ENCODE peak calls at places on chromosomes 4 and X, in nine cellular contexts. One of them, this sample, is unnamed.

GRCh38 chrX:141176586-141177451 is at the start of gene LDOC1:
- DNase-seq in stomach: peak; percentile 73
- DNase-seq in prostate gland: peak; percentile 67
- DNase-seq in stimulated activated CD8-positive, alpha-beta memory T cell treated with anti-CD3 and anti-CD28 coated beads, Interleukin-4, amount 100 ng/mL, for 4 hours: peak; percentile 32
- DNase-seq in Calu3: no peak
- DNase-seq in T-helper 2 cell: peak; percentile 54
- DNase-seq in smooth muscle cell of the brain vasculature: peak; percentile 31
- DNase-seq in SJSA1: peak; percentile 69
- DNase-seq in immature natural killer cell: peak; percentile 76
- DNase-seq in this sample: peak; percentile 57

GRCh38 chr4:121050251-121050650 is 22.1 kb downstream of the NDNF start:
- DNase-seq in Calu3: no peak
- DNase-seq in stomach: no peak
- DNase-seq in immature natural killer cell: no peak
- DNase-seq in prostate gland: no peak
- DNase-seq in smooth muscle cell of the brain vasculature: peak; percentile 9
- DNase-seq in T-helper 2 cell: no peak
- DNase-seq in stimulated activated CD8-positive, alpha-beta memory T cell treated with anti-CD3 and anti-CD28 coated beads, Interleukin-4, amount 100 ng/mL, for 4 hours: no peak
- DNase-seq in SJSA1: no peak
- DNase-seq in this sample: no peak

GRCh38 chrX:133249659-133250058 is 31.5 kb upstream of the TFDP3 start:
- DNase-seq in stimulated activated CD8-positive, alpha-beta memory T cell treated with anti-CD3 and anti-CD28 coated beads, Interleukin-4, amount 100 ng/mL, for 4 hours: no peak
- DNase-seq in stomach: no peak
- DNase-seq in smooth muscle cell of the brain vasculature: no peak
- DNase-seq in prostate gland: no peak
- DNase-seq in Calu3: no peak
- DNase-seq in immature natural killer cell: no peak
- DNase-seq in T-helper 2 cell: no peak
- DNase-seq in SJSA1: no peak
- DNase-seq in this sample: no peak

GRCh38 chrX:1448793-1449580 is 3.7 kb downstream of the ASMTL start:
- DNase-seq in stomach: no peak
- DNase-seq in immature natural killer cell: no peak
- DNase-seq in prostate gland: no peak
- DNase-seq in SJSA1: peak; percentile 20
- DNase-seq in Calu3: no peak
- DNase-seq in smooth muscle cell of the brain vasculature: no peak
- DNase-seq in stimulated activated CD8-positive, alpha-beta memory T cell treated with anti-CD3 and anti-CD28 coated beads, Interleukin-4, amount 100 ng/mL, for 4 hours: no peak
- DNase-seq in T-helper 2 cell: no peak
- DNase-seq in this sample: no peak

GRCh38 chr4:73989928-73990327 is 1.9 kb upstream of the PPBP start:
- DNase-seq in T-helper 2 cell: no peak
- DNase-seq in stimulated activated CD8-positive, alpha-beta memory T cell treated with anti-CD3 and anti-CD28 coated beads, Interleukin-4, amount 100 ng/mL, for 4 hours: no peak
- DNase-seq in prostate gland: no peak
- DNase-seq in Calu3: no peak
- DNase-seq in stomach: no peak
- DNase-seq in SJSA1: no peak
- DNase-seq in immature natural killer cell: no peak
- DNase-seq in smooth muscle cell of the brain vasculature: no peak
- DNase-seq in this sample: no peak

GRCh38 chrX:122866527-122866926 is 317.6 kb upstream of the GRIA3 start:
- DNase-seq in Calu3: peak; percentile 2
- DNase-seq in stimulated activated CD8-positive, alpha-beta memory T cell treated with anti-CD3 and anti-CD28 coated beads, Interleukin-4, amount 100 ng/mL, for 4 hours: no peak
- DNase-seq in prostate gland: no peak
- DNase-seq in smooth muscle cell of the brain vasculature: no peak
- DNase-seq in immature natural killer cell: no peak
- DNase-seq in SJSA1: no peak
- DNase-seq in T-helper 2 cell: no peak
- DNase-seq in stomach: no peak
- DNase-seq in this sample: no peak

GRCh38 chr4:165398570-165398969 is 19.8 kb downstream of the CPE start:
- DNase-seq in SJSA1: no peak
- DNase-seq in T-helper 2 cell: no peak
- DNase-seq in immature natural killer cell: no peak
- DNase-seq in stomach: no peak
- DNase-seq in prostate gland: no peak
- DNase-seq in smooth muscle cell of the brain vasculature: no peak
- DNase-seq in Calu3: peak; percentile 4
- DNase-seq in stimulated activated CD8-positive, alpha-beta memory T cell treated with anti-CD3 and anti-CD28 coated beads, Interleukin-4, amount 100 ng/mL, for 4 hours: no peak
- DNase-seq in this sample: no peak

GRCh38 chr4:5956285-5957021 is 61.8 kb downstream of the C4orf50 start:
- DNase-seq in stimulated activated CD8-positive, alpha-beta memory T cell treated with anti-CD3 and anti-CD28 coated beads, Interleukin-4, amount 100 ng/mL, for 4 hours: no peak
- DNase-seq in stomach: peak; percentile 45
- DNase-seq in immature natural killer cell: no peak
- DNase-seq in prostate gland: no peak
- DNase-seq in SJSA1: no peak
- DNase-seq in Calu3: no peak
- DNase-seq in T-helper 2 cell: no peak
- DNase-seq in smooth muscle cell of the brain vasculature: no peak
- DNase-seq in this sample: no peak

GRCh38 chrX:153868576-153869472 is 17.1 kb downstream of the L1CAM start:
- DNase-seq in prostate gland: no peak
- DNase-seq in stomach: no peak
- DNase-seq in Calu3: no peak
- DNase-seq in immature natural killer cell: no peak
- DNase-seq in smooth muscle cell of the brain vasculature: no peak
- DNase-seq in SJSA1: no peak
- DNase-seq in stimulated activated CD8-positive, alpha-beta memory T cell treated with anti-CD3 and anti-CD28 coated beads, Interleukin-4, amount 100 ng/mL, for 4 hours: no peak
- DNase-seq in T-helper 2 cell: no peak
- DNase-seq in this sample: no peak

GRCh38 chr4:176927664-176928063 is 134.9 kb upstream of the VEGFC start:
- DNase-seq in prostate gland: no peak
- DNase-seq in T-helper 2 cell: no peak
- DNase-seq in stomach: no peak
- DNase-seq in smooth muscle cell of the brain vasculature: peak; percentile 47
- DNase-seq in immature natural killer cell: no peak
- DNase-seq in Calu3: no peak
- DNase-seq in stimulated activated CD8-positive, alpha-beta memory T cell treated with anti-CD3 and anti-CD28 coated beads, Interleukin-4, amount 100 ng/mL, for 4 hours: no peak
- DNase-seq in SJSA1: no peak
- DNase-seq in this sample: no peak

GRCh38 chrX:42546800-42547199 is 231.2 kb downstream of the PPP1R2C start:
- DNase-seq in T-helper 2 cell: no peak
- DNase-seq in smooth muscle cell of the brain vasculature: no peak
- DNase-seq in prostate gland: no peak
- DNase-seq in stimulated activated CD8-positive, alpha-beta memory T cell treated with anti-CD3 and anti-CD28 coated beads, Interleukin-4, amount 100 ng/mL, for 4 hours: no peak
- DNase-seq in SJSA1: no peak
- DNase-seq in Calu3: no peak
- DNase-seq in stomach: no peak
- DNase-seq in immature natural killer cell: no peak
- DNase-seq in this sample: no peak

GRCh38 chrX:110401142-110401541 is 42.5 kb downstream of the RTL9 start:
- DNase-seq in Calu3: no peak
- DNase-seq in prostate gland: no peak
- DNase-seq in T-helper 2 cell: no peak
- DNase-seq in immature natural killer cell: no peak
- DNase-seq in stimulated activated CD8-positive, alpha-beta memory T cell treated with anti-CD3 and anti-CD28 coated beads, Interleukin-4, amount 100 ng/mL, for 4 hours: no peak
- DNase-seq in stomach: no peak
- DNase-seq in smooth muscle cell of the brain vasculature: no peak
- DNase-seq in SJSA1: no peak
- DNase-seq in this sample: no peak

GRCh38 chr4:18722748-18723191 is 701.2 kb upstream of the LCORL start:
- DNase-seq in Calu3: no peak
- DNase-seq in SJSA1: no peak
- DNase-seq in immature natural killer cell: no peak
- DNase-seq in stomach: no peak
- DNase-seq in T-helper 2 cell: no peak
- DNase-seq in stimulated activated CD8-positive, alpha-beta memory T cell treated with anti-CD3 and anti-CD28 coated beads, Interleukin-4, amount 100 ng/mL, for 4 hours: no peak
- DNase-seq in prostate gland: no peak
- DNase-seq in smooth muscle cell of the brain vasculature: no peak
- DNase-seq in this sample: no peak

GRCh38 chrX:38539748-38540147 is 21.6 kb upstream of the TSPAN7 start:
- DNase-seq in smooth muscle cell of the brain vasculature: no peak
- DNase-seq in immature natural killer cell: no peak
- DNase-seq in T-helper 2 cell: no peak
- DNase-seq in prostate gland: no peak
- DNase-seq in SJSA1: no peak
- DNase-seq in stimulated activated CD8-positive, alpha-beta memory T cell treated with anti-CD3 and anti-CD28 coated beads, Interleukin-4, amount 100 ng/mL, for 4 hours: no peak
- DNase-seq in stomach: no peak
- DNase-seq in Calu3: no peak
- DNase-seq in this sample: no peak

GRCh38 chr4:52788806-52789205 is 37.6 kb upstream of the ERVMER34-1 start:
- DNase-seq in smooth muscle cell of the brain vasculature: no peak
- DNase-seq in immature natural killer cell: no peak
- DNase-seq in prostate gland: no peak
- DNase-seq in stomach: no peak
- DNase-seq in T-helper 2 cell: no peak
- DNase-seq in Calu3: no peak
- DNase-seq in stimulated activated CD8-positive, alpha-beta memory T cell treated with anti-CD3 and anti-CD28 coated beads, Interleukin-4, amount 100 ng/mL, for 4 hours: no peak
- DNase-seq in SJSA1: no peak
- DNase-seq in this sample: no peak

GRCh38 chr4:156594619-156595018 is 377.0 kb downstream of the PDGFC start:
- DNase-seq in Calu3: no peak
- DNase-seq in stomach: peak; percentile 27
- DNase-seq in smooth muscle cell of the brain vasculature: no peak
- DNase-seq in immature natural killer cell: no peak
- DNase-seq in T-helper 2 cell: no peak
- DNase-seq in stimulated activated CD8-positive, alpha-beta memory T cell treated with anti-CD3 and anti-CD28 coated beads, Interleukin-4, amount 100 ng/mL, for 4 hours: no peak
- DNase-seq in SJSA1: no peak
- DNase-seq in prostate gland: peak; percentile 17
- DNase-seq in this sample: peak; percentile 36

GRCh38 chr4:94235825-94236224 is 28.2 kb downstream of the SMARCAD1 start:
- DNase-seq in T-helper 2 cell: no peak
- DNase-seq in Calu3: no peak
- DNase-seq in immature natural killer cell: no peak
- DNase-seq in stomach: no peak
- DNase-seq in smooth muscle cell of the brain vasculature: no peak
- DNase-seq in prostate gland: no peak
- DNase-seq in stimulated activated CD8-positive, alpha-beta memory T cell treated with anti-CD3 and anti-CD28 coated beads, Interleukin-4, amount 100 ng/mL, for 4 hours: no peak
- DNase-seq in SJSA1: no peak
- DNase-seq in this sample: no peak

GRCh38 chr4:1521821-1522361 is 115.6 kb upstream of the NKX1-1 start:
- DNase-seq in stimulated activated CD8-positive, alpha-beta memory T cell treated with anti-CD3 and anti-CD28 coated beads, Interleukin-4, amount 100 ng/mL, for 4 hours: no peak
- DNase-seq in SJSA1: no peak
- DNase-seq in T-helper 2 cell: no peak
- DNase-seq in smooth muscle cell of the brain vasculature: no peak
- DNase-seq in immature natural killer cell: no peak
- DNase-seq in prostate gland: no peak
- DNase-seq in stomach: no peak
- DNase-seq in Calu3: no peak
- DNase-seq in this sample: no peak

GRCh38 chr4:187937557-187937956 is 58.0 kb upstream of the ZFP42 start:
- DNase-seq in stomach: no peak
- DNase-seq in immature natural killer cell: no peak
- DNase-seq in smooth muscle cell of the brain vasculature: no peak
- DNase-seq in stimulated activated CD8-positive, alpha-beta memory T cell treated with anti-CD3 and anti-CD28 coated beads, Interleukin-4, amount 100 ng/mL, for 4 hours: no peak
- DNase-seq in Calu3: no peak
- DNase-seq in prostate gland: no peak
- DNase-seq in SJSA1: no peak
- DNase-seq in T-helper 2 cell: no peak
- DNase-seq in this sample: no peak

GRCh38 chr4:5114911-5115310 is 63.6 kb downstream of the STK32B start:
- DNase-seq in smooth muscle cell of the brain vasculature: no peak
- DNase-seq in SJSA1: no peak
- DNase-seq in Calu3: no peak
- DNase-seq in prostate gland: no peak
- DNase-seq in T-helper 2 cell: no peak
- DNase-seq in immature natural killer cell: no peak
- DNase-seq in stimulated activated CD8-positive, alpha-beta memory T cell treated with anti-CD3 and anti-CD28 coated beads, Interleukin-4, amount 100 ng/mL, for 4 hours: no peak
- DNase-seq in stomach: no peak
- DNase-seq in this sample: no peak

GRCh38 chr4:10096201-10096975 is 20.2 kb downstream of the WDR1 start:
- DNase-seq in stimulated activated CD8-positive, alpha-beta memory T cell treated with anti-CD3 and anti-CD28 coated beads, Interleukin-4, amount 100 ng/mL, for 4 hours: peak; percentile 76
- DNase-seq in stomach: peak; percentile 63
- DNase-seq in prostate gland: no peak
- DNase-seq in immature natural killer cell: peak; percentile 79
- DNase-seq in smooth muscle cell of the brain vasculature: peak; percentile 77
- DNase-seq in Calu3: peak; percentile 17
- DNase-seq in T-helper 2 cell: peak; percentile 66
- DNase-seq in SJSA1: peak; percentile 69
- DNase-seq in this sample: peak; percentile 60

GRCh38 chr4:8914461-8915171 is 43.0 kb upstream of the HMX1 start:
- DNase-seq in stomach: peak; percentile 16
- DNase-seq in Calu3: no peak
- DNase-seq in stimulated activated CD8-positive, alpha-beta memory T cell treated with anti-CD3 and anti-CD28 coated beads, Interleukin-4, amount 100 ng/mL, for 4 hours: no peak
- DNase-seq in SJSA1: no peak
- DNase-seq in immature natural killer cell: no peak
- DNase-seq in prostate gland: peak; percentile 3
- DNase-seq in smooth muscle cell of the brain vasculature: no peak
- DNase-seq in T-helper 2 cell: no peak
- DNase-seq in this sample: peak; percentile 11

GRCh38 chr4:123816970-123817688 is 420.5 kb downstream of the SPRY1 start:
- DNase-seq in T-helper 2 cell: no peak
- DNase-seq in smooth muscle cell of the brain vasculature: no peak
- DNase-seq in SJSA1: no peak
- DNase-seq in prostate gland: no peak
- DNase-seq in immature natural killer cell: no peak
- DNase-seq in stomach: no peak
- DNase-seq in Calu3: no peak
- DNase-seq in stimulated activated CD8-positive, alpha-beta memory T cell treated with anti-CD3 and anti-CD28 coated beads, Interleukin-4, amount 100 ng/mL, for 4 hours: no peak
- DNase-seq in this sample: no peak

GRCh38 chr4:168955674-168956073 is 54.4 kb downstream of the CBR4 start:
- DNase-seq in prostate gland: no peak
- DNase-seq in T-helper 2 cell: no peak
- DNase-seq in SJSA1: no peak
- DNase-seq in Calu3: no peak
- DNase-seq in stomach: no peak
- DNase-seq in immature natural killer cell: no peak
- DNase-seq in smooth muscle cell of the brain vasculature: no peak
- DNase-seq in stimulated activated CD8-positive, alpha-beta memory T cell treated with anti-CD3 and anti-CD28 coated beads, Interleukin-4, amount 100 ng/mL, for 4 hours: no peak
- DNase-seq in this sample: no peak

GRCh38 chrX:122363112-122363511 is 821.0 kb upstream of the GRIA3 start:
- DNase-seq in T-helper 2 cell: no peak
- DNase-seq in stomach: no peak
- DNase-seq in stimulated activated CD8-positive, alpha-beta memory T cell treated with anti-CD3 and anti-CD28 coated beads, Interleukin-4, amount 100 ng/mL, for 4 hours: no peak
- DNase-seq in smooth muscle cell of the brain vasculature: no peak
- DNase-seq in immature natural killer cell: no peak
- DNase-seq in Calu3: no peak
- DNase-seq in prostate gland: no peak
- DNase-seq in SJSA1: no peak
- DNase-seq in this sample: no peak

GRCh38 chrX:155086961-155087735 is 15.8 kb downstream of the BRCC3 start:
- DNase-seq in T-helper 2 cell: no peak
- DNase-seq in immature natural killer cell: no peak
- DNase-seq in SJSA1: no peak
- DNase-seq in Calu3: no peak
- DNase-seq in prostate gland: no peak
- DNase-seq in smooth muscle cell of the brain vasculature: no peak
- DNase-seq in stomach: no peak
- DNase-seq in stimulated activated CD8-positive, alpha-beta memory T cell treated with anti-CD3 and anti-CD28 coated beads, Interleukin-4, amount 100 ng/mL, for 4 hours: no peak
- DNase-seq in this sample: no peak